ENCODE peak calls at places on chromosomes 16 and 17, in seven cellular contexts. K is body of pancreas, E is tibial nerve, B is HCT116, J is A549, C is HepG2, H is uterus. S is an unnamed sample.

GRCh38 chr16:83344014-83344413 is 463.8 kb upstream of the HSBP1 start:
- DNase-seq in B (no peak), H (peak; percentile 37), E (no peak), K (no peak), C (no peak), J (peak; percentile 17), S (no peak)

GRCh38 chr17:57747221-57748017 is 2.3 kb upstream of the CCDC182 start:
- DNase-seq in E (peak; percentile 17), K (peak; percentile 35), B (peak; percentile 76), C (peak; percentile 54), H (peak; percentile 28), J (peak; percentile 79), S (no peak)

GRCh38 chr17:60036796-60037677 is 41.7 kb downstream of the HEATR6 start:
- DNase-seq in E (peak; percentile 36), B (peak; percentile 85), C (peak; percentile 83), H (peak; percentile 33), K (peak; percentile 75), J (peak; percentile 84), S (peak; percentile 77)

GRCh38 chr17:61849674-61850073 is 13.7 kb downstream of the BRIP1 start:
- DNase-seq in J (no peak), E (no peak), K (no peak), H (no peak), B (no peak), C (no peak), S (no peak)

GRCh38 chr16:76518791-76519190 is 241.6 kb downstream of the CNTNAP4 start:
- DNase-seq in B (no peak), H (no peak), K (no peak), E (no peak), C (no peak), J (no peak), S (no peak)

GRCh38 chr17:18257747-18258355 is 687 bp downstream of the FLII start:
- DNase-seq in J (peak; percentile 87), K (peak; percentile 72), B (no peak), H (peak; percentile 75), E (peak; percentile 59), C (peak; percentile 53), S (peak; percentile 84)

GRCh38 chr17:29933379-29933778 is 3.4 kb upstream of the SSH2 start:
- DNase-seq in C (peak; percentile 52), J (peak; percentile 61), H (no peak), E (no peak), K (no peak), B (peak; percentile 28), S (no peak)

GRCh38 chr16:57039148-57039812 is 49.9 kb downstream of the NLRC5 start:
- DNase-seq in J (no peak), H (no peak), B (no peak), C (no peak), K (no peak), E (no peak), S (no peak)

GRCh38 chr17:10192963-10193362 is 5.4 kb downstream of the GAS7 start:
- DNase-seq in E (no peak), H (peak; percentile 43), C (no peak), K (no peak), J (no peak), B (no peak), S (no peak)

GRCh38 chr16:27164280-27164837 is 39.0 kb upstream of the KDM8 start:
- DNase-seq in H (no peak), C (no peak), K (no peak), B (no peak), E (no peak), J (no peak), S (no peak)

GRCh38 chr17:7523033-7523432 is 25.8 kb upstream of the TNFSF12 start:
- DNase-seq in B (peak; percentile 8), H (no peak), E (peak; percentile 13), J (peak; percentile 63), K (no peak), C (peak; percentile 43), S (no peak)

GRCh38 chr16:87076950-87077749 is 240.0 kb downstream of the C16orf95 start:
- DNase-seq in E (no peak), C (peak; percentile 63), J (peak; percentile 79), B (peak; percentile 94), H (no peak), K (peak; percentile 82), S (no peak)

GRCh38 chr17:7217113-7217987 is 2.3 kb downstream of the DLG4 start:
- DNase-seq in C (no peak), H (peak; percentile 84), B (no peak), E (peak; percentile 53), K (no peak), J (peak; percentile 76), S (no peak)

GRCh38 chr16:13229039-13229438 is 327.6 kb downstream of the SHISA9 start:
- DNase-seq in H (no peak), J (no peak), B (no peak), K (no peak), E (no peak), C (no peak), S (no peak)

GRCh38 chr17:6323626-6324356 is 111.1 kb downstream of the AIPL1 start:
- DNase-seq in B (peak; percentile 70), C (no peak), K (no peak), H (peak; percentile 15), J (peak; percentile 20), E (no peak), S (no peak)

GRCh38 chr17:42832213-42832933 is 824 bp upstream of the PSME3 start:
- DNase-seq in E (no peak), C (peak; percentile 76), H (no peak), J (peak; percentile 27), B (no peak), K (no peak), S (no peak)

GRCh38 chr17:44941712-44942331 is 5.8 kb downstream of the KIF18B start:
- DNase-seq in H (no peak), B (no peak), K (no peak), C (no peak), J (peak; percentile 66), E (no peak), S (no peak)

GRCh38 chr16:78227855-78228254 is 128.4 kb downstream of the WWOX start:
- DNase-seq in K (no peak), B (no peak), E (no peak), J (no peak), C (peak; percentile 74), H (peak; percentile 17), S (no peak)

GRCh38 chr16:53754938-53755910 is 51.3 kb downstream of the FTO start:
- DNase-seq in B (no peak), J (peak; percentile 54), E (no peak), K (peak; percentile 70), H (peak; percentile 90), C (no peak), S (no peak)

GRCh38 chr16:84138824-84139627 is 6.0 kb downstream of the HSDL1 start:
- DNase-seq in J (no peak), E (no peak), H (no peak), K (no peak), C (peak; percentile 97), B (peak; percentile 54), S (no peak)

GRCh38 chr16:87819983-87820382 is 49.3 kb downstream of the SLC7A5 start:
- DNase-seq in B (no peak), J (no peak), C (no peak), H (no peak), K (no peak), E (no peak), S (peak; percentile 46)

GRCh38 chr17:83015511-83015910 is 63.9 kb upstream of the METRNL start:
- DNase-seq in E (no peak), H (no peak), C (no peak), K (no peak), J (no peak), B (no peak), S (no peak)

GRCh38 chr17:14547556-14547955 is 246.7 kb downstream of the HS3ST3B1 start:
- DNase-seq in B (no peak), E (no peak), C (no peak), K (no peak), H (no peak), J (no peak), S (no peak)

GRCh38 chr17:43645765-43646481 is 15.8 kb downstream of the MEOX1 start:
- DNase-seq in K (peak; percentile 21), H (peak; percentile 70), E (peak; percentile 57), B (no peak), J (no peak), C (no peak), S (peak; percentile 65)

GRCh38 chr16:85571813-85572619 is 41.1 kb upstream of the GSE1 start:
- DNase-seq in K (no peak), E (no peak), J (no peak), C (no peak), B (no peak), H (no peak), S (no peak)

DNA sequence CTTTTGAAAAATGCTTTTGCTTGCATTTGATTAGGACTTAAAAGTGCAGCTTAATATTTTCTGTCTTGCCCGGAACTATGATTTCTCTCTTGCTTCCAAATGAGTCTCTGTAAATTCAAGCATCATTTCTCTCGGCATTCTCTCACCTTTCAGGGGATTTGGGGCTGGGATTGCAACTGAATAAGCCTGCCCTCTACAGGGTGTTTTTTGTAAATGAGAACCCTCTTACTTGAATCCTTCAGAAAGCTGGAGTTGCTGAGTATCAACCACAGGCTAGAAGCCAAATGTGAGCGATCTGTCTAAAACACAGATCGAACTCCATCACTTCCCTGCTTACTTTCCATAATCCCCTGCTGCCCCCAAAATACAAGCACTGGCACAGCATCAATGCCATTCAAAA is 234.6 kb downstream of the TMEM114 start:
- DNase-seq in B (no peak), K (no peak), H (no peak), J (no peak), E (no peak), C (no peak), S (no peak)
- TF ChIP-seq CTCF in B (no peak), K (peak; percentile 21), H (no peak), J (peak; percentile 6), E (no peak), C (peak; percentile 42), S (no peak)

GRCh38 chr17:34176440-34176839 is 78.6 kb upstream of the CCL2 start:
- DNase-seq in E (no peak), H (no peak), B (no peak), K (no peak), C (no peak), J (no peak), S (no peak)
- TF ChIP-seq POLR2A in E (no peak), H (no peak), B (no peak), K (no peak), C (no peak), J (no peak), S (no peak)

DNA sequence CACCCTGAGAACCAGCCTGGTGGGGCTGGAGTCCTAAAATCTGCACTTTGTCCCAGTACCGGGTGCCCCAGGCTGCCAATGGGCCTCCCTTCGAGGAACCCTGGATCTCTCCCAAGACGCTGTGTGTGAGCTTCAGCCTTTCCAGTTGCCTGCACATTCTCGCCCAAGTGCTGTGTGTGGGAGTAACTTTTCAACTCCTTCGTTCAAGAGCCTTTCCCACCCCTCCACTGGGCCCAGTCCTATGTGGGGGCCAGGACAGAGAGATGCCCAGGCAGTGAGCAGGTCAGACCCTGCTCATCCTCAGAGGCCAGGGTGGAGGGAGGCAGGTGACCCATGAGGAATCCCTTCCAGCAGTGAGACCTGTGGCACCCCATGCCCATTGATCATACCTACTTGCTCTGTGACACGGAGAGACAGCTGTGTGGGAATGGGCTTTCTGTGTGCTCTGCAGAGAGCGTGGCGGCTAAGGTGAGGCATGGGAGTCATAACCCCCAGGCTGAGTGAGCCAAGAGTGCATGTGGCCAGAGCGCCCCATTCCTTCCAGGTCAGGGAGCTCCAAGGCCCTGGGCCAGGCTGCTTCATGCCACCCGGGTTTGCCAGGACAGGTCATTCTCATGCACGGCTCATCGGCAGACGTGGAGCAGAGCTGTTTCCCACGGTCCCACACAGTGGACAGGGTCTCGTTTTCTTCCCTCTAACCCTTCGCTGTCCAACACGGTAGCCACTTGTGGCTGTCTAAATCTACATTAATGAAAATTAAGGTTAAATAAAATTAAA is 154.4 kb downstream of the CLEC16A start:
- DNase-seq in B (no peak), E (no peak), C (no peak), K (no peak), H (no peak), J (no peak), S (no peak)
- H3K4me1 ChIP-seq in B (peaks cover 35% of the 10 kb centered on the region), E (peaks cover 41% of the 10 kb centered on the region), C (peaks cover 22% of the 10 kb centered on the region), K (peaks cover 34% of the 10 kb centered on the region), H (peaks cover 14% of the 10 kb centered on the region), J (no peaks in the 10 kb centered on the region), S (peaks cover 20% of the 10 kb centered on the region)

GRCh38 chr17:67801626-67802175 is 23.6 kb upstream of the BPTF start:
- DNase-seq in K (no peak), J (peak; percentile 17), H (no peak), C (peak; percentile 38), B (no peak), E (no peak), S (no peak)
- TF ChIP-seq CTCF in K (no peak), J (no peak), H (no peak), C (peak; percentile 48), B (no peak), E (no peak), S (no peak)